ENCODE peak calls at places on chromosomes 11 and 22, in ten cellular contexts. T is adipocyte; C is uterus; F is cardiac muscle cell; G is tibial nerve; K is upper lobe of right lung; V is heart left ventricle; W is brain microvascular endothelial cell; X is right lobe of liver; I is CD8-positive, alpha-beta T cell. U is an unnamed sample. For H3K27me3, the result is how much of the 10 kb centered on the place peaks cover.

GRCh38 chr11:35632301-35632700 is 14.0 kb downstream of the FJX1 start:
- DNase-seq in W (peak), C (no peak), G (no peak), F (no peak), X (no peak), I (no peak), K (no peak), V (no peak), T (no peak), U (no peak)

GRCh38 chr22:28479912-28480311 is 199.7 kb downstream of the TTC28 start:
- DNase-seq in I (no peak), W (no peak), C (no peak), G (no peak), F (no peak), K (no peak), X (no peak), V (no peak), T (no peak), U (no peak)

GRCh38 chr22:17957683-17958082 is 66.7 kb downstream of the MICAL3 start:
- DNase-seq in V (no peak), K (no peak), W (no peak), I (no peak), G (no peak), X (no peak), C (no peak), F (peak), T (no peak), U (no peak)

GRCh38 chr11:12544986-12545775 is 129.0 kb upstream of the TEAD1 start:
- DNase-seq in W (peak), X (no peak), G (no peak), T (no peak), F (peak), K (no peak), V (no peak), C (no peak), I (no peak), U (no peak)

GRCh38 chr11:114066046-114066648 is 6.6 kb downstream of the ZBTB16 start:
- DNase-seq in F (no peak), T (no peak), V (no peak), G (no peak), C (no peak), I (no peak), X (no peak), W (no peak), K (no peak), U (no peak)

GRCh38 chr11:105935791-105936190 is 86.2 kb downstream of the MSANTD4 start:
- DNase-seq in T (no peak), K (no peak), I (no peak), C (no peak), G (no peak), W (no peak), V (no peak), X (no peak), F (peak), U (no peak)

GRCh38 chr11:128467610-128468041 is 119.7 kb downstream of the ETS1 start:
- DNase-seq in F (peak), G (no peak), K (no peak), X (no peak), I (no peak), W (peak), T (peak), C (peak), V (peak), U (peak)

GRCh38 chr11:96798445-96798844 is 408.6 kb downstream of the JRKL start:
- DNase-seq in K (no peak), F (no peak), V (no peak), T (no peak), G (no peak), C (no peak), I (no peak), W (no peak), X (no peak), U (no peak)

GRCh38 chr11:64164392-64165312 is 1.3 kb downstream of the MACROD1 start:
- DNase-seq in K (peak), C (no peak), V (peak), I (no peak), T (no peak), X (peak), W (no peak), G (no peak), F (no peak), U (no peak)

GRCh38 chr11:118304227-118304808 is at the start of gene CD3E:
- DNase-seq in W (no peak), K (no peak), X (no peak), F (no peak), V (no peak), I (peak), C (no peak), G (no peak), T (no peak), U (peak)

GRCh38 chr11:36070215-36070976 is 126.5 kb downstream of the LDLRAD3 start:
- DNase-seq in T (no peak), G (no peak), K (no peak), C (no peak), F (no peak), V (no peak), I (no peak), W (no peak), X (no peak), U (no peak)

GRCh38 chr11:117181586-117182550 is 3.3 kb downstream of the SIDT2 start:
- DNase-seq in K (no peak), V (no peak), F (no peak), I (no peak), X (no peak), C (no peak), T (no peak), W (no peak), G (no peak), U (no peak)

GRCh38 chr22:30823015-30823370 is 128.3 kb downstream of the OSBP2 start:
- DNase-seq in C (no peak), K (peak), V (no peak), W (peak), I (no peak), F (peak), G (no peak), X (no peak), T (no peak), U (no peak)

GRCh38 chr11:61270354-61271070 is 24.6 kb downstream of the VWCE start:
- DNase-seq in V (no peak), C (no peak), T (peak), X (no peak), F (no peak), W (no peak), I (no peak), G (no peak), K (no peak), U (no peak)

GRCh38 chr22:49053574-49053973 is 774.1 kb downstream of the BRD1 start:
- DNase-seq in V (no peak), F (no peak), C (no peak), W (no peak), I (no peak), G (no peak), K (no peak), T (no peak), X (no peak), U (no peak)
- H3K27me3 ChIP-seq in V (under half), F (under half), C (under half), W (under half), I (under half), G (under half), K (under half), T (under half), X (under half), U (under half)

DNA sequence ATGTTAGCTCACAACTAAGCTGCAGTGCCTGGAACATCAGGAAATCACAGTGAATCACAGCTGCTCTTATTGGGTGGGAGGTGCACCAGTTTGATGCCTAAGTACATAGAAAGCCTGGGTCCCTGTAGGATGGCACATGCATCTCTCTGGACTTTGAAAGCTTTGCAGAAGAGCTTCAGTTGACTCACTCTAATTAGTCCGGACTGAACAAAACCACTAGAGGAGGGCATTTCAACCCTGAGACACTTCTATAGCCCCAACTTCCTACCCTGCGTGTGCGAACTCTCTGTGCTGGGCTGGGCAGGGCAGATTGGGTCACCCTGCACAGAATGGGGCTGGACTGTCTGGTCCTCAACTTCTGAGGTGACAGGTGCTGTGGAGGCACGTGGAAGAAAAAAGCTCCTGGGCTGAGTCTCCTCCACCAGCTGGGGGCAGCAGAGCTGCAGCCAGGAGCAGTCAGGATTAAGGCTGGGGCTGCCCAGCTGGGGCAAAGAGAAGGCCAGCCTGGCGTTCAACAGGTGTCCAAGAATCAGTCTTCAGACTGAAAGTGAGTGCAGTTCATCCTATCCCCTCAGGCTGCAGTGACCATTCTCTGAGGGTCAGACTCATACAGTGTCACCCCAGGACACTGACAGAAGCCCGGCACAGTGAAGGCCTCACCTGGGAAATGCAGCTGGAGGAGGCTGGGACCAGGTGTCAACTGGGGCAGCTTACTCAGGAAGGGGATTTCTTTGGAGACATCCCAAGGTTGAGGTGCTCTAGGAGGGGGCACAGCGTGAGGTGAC is 22.1 kb downstream of the GGTLC2 start:
- DNase-seq in I (no peak), W (peak), T (peak), F (peak), K (no peak), V (no peak), C (no peak), X (peak), G (no peak), U (no peak)
- H3K27me3 ChIP-seq in I (under half), W (under half), T (half or more), F (under half), K (under half), V (under half), C (under half), X (under half), G (under half), U (under half)

DNA sequence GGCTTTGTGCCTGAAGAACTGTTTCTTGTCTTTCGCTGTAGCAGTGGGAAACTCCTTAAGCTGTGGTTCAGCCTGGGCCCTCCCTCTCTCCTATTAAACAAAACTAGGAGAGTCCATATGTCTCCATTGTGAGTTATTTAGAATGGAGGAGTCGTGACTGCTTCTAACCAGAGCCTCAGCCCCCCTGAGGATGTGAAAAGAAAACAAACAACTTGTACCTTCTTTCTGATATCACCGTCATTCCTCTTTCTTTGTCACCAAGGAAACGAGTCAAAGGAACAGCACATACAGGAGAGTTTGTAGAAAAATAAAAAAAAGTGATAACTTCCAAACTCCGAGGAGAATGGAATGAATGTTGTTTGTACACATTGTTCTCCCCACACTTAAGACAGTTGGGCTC is 11.6 kb upstream of the EXT2 start:
- DNase-seq in C (peak), X (no peak), W (peak), F (peak), G (no peak), T (no peak), K (no peak), I (no peak), V (no peak), U (no peak)
- H3K27me3 ChIP-seq in C (under half), X (under half), W (under half), F (under half), G (under half), T (under half), K (under half), I (under half), V (under half), U (under half)

GRCh38 chr11:32829157-32829679 is 509 bp upstream of the PRRG4 start:
- DNase-seq in X (no peak), G (no peak), W (peak), C (no peak), K (no peak), I (no peak), V (no peak), T (peak), F (no peak), U (no peak)

GRCh38 chr11:32829680-32830412 is at the start of gene PRRG4:
- DNase-seq in C (peak), K (peak), X (peak), G (peak), W (no peak), V (peak), I (no peak), T (peak), F (peak), U (no peak)

GRCh38 chr11:32830796-32831195 is 1.1 kb downstream of the PRRG4 start:
- DNase-seq in W (no peak), V (no peak), C (no peak), X (no peak), I (no peak), F (no peak), G (no peak), K (no peak), T (no peak), U (no peak)

GRCh38 chr11:32830413-32830738 is 649 bp downstream of the PRRG4 start:
- DNase-seq in I (no peak), G (no peak), C (no peak), K (no peak), F (peak), V (no peak), T (peak), W (no peak), X (peak), U (no peak)

GRCh38 chr11:32831241-32831640 is 1.5 kb downstream of the PRRG4 start:
- DNase-seq in K (no peak), C (no peak), V (no peak), W (no peak), X (no peak), I (no peak), F (no peak), T (no peak), G (no peak), U (no peak)
- H3K27me3 ChIP-seq in K (under half), C (under half), V (under half), W (under half), X (under half), I (under half), F (half or more), T (under half), G (under half), U (under half)

GRCh38 chr11:8105666-8106065 is 24.7 kb downstream of the TUB start:
- DNase-seq in F (peak), W (no peak), I (no peak), C (no peak), G (no peak), X (no peak), K (no peak), V (no peak), T (no peak), U (no peak)
- H3K27me3 ChIP-seq in F (under half), W (under half), I (under half), C (under half), G (under half), X (under half), K (under half), V (under half), T (under half), U (under half)

GRCh38 chr11:26709057-26709456 is 12.8 kb downstream of the SLC5A12 start:
- DNase-seq in V (no peak), C (no peak), T (no peak), F (no peak), I (no peak), G (no peak), W (no peak), K (no peak), X (no peak), U (no peak)
- H3K27me3 ChIP-seq in V (under half), C (under half), T (under half), F (under half), I (under half), G (under half), W (under half), K (under half), X (under half), U (under half)

GRCh38 chr11:9091044-9091936 is at the start of gene SCUBE2:
- DNase-seq in C (no peak), K (no peak), V (no peak), F (peak), X (no peak), G (no peak), I (no peak), W (no peak), T (peak), U (no peak)

GRCh38 chr11:9094420-9094819 is 3.0 kb upstream of the SCUBE2 start:
- DNase-seq in X (no peak), T (no peak), G (no peak), I (no peak), F (no peak), W (no peak), C (no peak), V (no peak), K (no peak), U (no peak)

GRCh38 chr11:9092085-9092484 is 686 bp upstream of the SCUBE2 start:
- DNase-seq in V (no peak), G (no peak), F (no peak), K (no peak), I (no peak), T (no peak), C (no peak), X (no peak), W (no peak), U (no peak)

GRCh38 chr11:9095421-9095820 is 4.0 kb upstream of the SCUBE2 start:
- DNase-seq in W (no peak), V (no peak), G (no peak), I (no peak), F (no peak), K (no peak), C (no peak), X (no peak), T (no peak), U (no peak)

GRCh38 chr11:9092846-9093778 is 1.7 kb upstream of the SCUBE2 start:
- DNase-seq in F (peak), V (no peak), C (no peak), G (no peak), X (no peak), K (no peak), W (no peak), I (no peak), T (peak), U (no peak)
- H3K27me3 ChIP-seq in F (half or more), V (under half), C (under half), G (under half), X (under half), K (under half), W (under half), I (under half), T (under half), U (under half)